ENCODE peak calls at places on chromosomes 6 and 20, in eight cellular contexts. One of them, this sample, is unnamed.

GRCh38 chr6:30156262-30156599 is 4.8 kb downstream of the TRIM10 start:
- DNase-seq in endodermal cell: no peak
- DNase-seq in testis: peak; percentile 40
- DNase-seq in transverse colon: peak; percentile 87
- DNase-seq in prostate gland: no peak
- DNase-seq in cardiac muscle cell: peak; percentile 74
- DNase-seq in CD8-positive, alpha-beta T cell: no peak
- DNase-seq in OCI-LY7: no peak
- DNase-seq in this sample: no peak

GRCh38 chr20:43198607-43199006 is 8.9 kb upstream of the PTPRT start:
- DNase-seq in endodermal cell: peak; percentile 65
- DNase-seq in testis: no peak
- DNase-seq in transverse colon: no peak
- DNase-seq in prostate gland: no peak
- DNase-seq in cardiac muscle cell: no peak
- DNase-seq in CD8-positive, alpha-beta T cell: no peak
- DNase-seq in OCI-LY7: no peak
- DNase-seq in this sample: no peak

GRCh38 chr6:135311446-135312200 is 130.5 kb downstream of the MYB start:
- DNase-seq in endodermal cell: no peak
- DNase-seq in testis: no peak
- DNase-seq in transverse colon: no peak
- DNase-seq in prostate gland: no peak
- DNase-seq in cardiac muscle cell: no peak
- DNase-seq in CD8-positive, alpha-beta T cell: no peak
- DNase-seq in OCI-LY7: peak; percentile 62
- DNase-seq in this sample: no peak

GRCh38 chr20:47353697-47354387 is 2.7 kb downstream of the ZMYND8 start:
- DNase-seq in endodermal cell: no peak
- DNase-seq in testis: no peak
- DNase-seq in transverse colon: no peak
- DNase-seq in prostate gland: no peak
- DNase-seq in cardiac muscle cell: peak; percentile 88
- DNase-seq in CD8-positive, alpha-beta T cell: no peak
- DNase-seq in OCI-LY7: no peak
- DNase-seq in this sample: no peak

GRCh38 chr6:157607317-157608109 is 215.5 kb upstream of the SNX9 start:
- DNase-seq in endodermal cell: peak; percentile 73
- DNase-seq in testis: no peak
- DNase-seq in transverse colon: no peak
- DNase-seq in prostate gland: no peak
- DNase-seq in cardiac muscle cell: peak; percentile 18
- DNase-seq in CD8-positive, alpha-beta T cell: no peak
- DNase-seq in OCI-LY7: peak; percentile 79
- DNase-seq in this sample: no peak

GRCh38 chr6:71419217-71419953 is 130.8 kb downstream of the OGFRL1 start:
- DNase-seq in endodermal cell: peak; percentile 56
- DNase-seq in testis: peak; percentile 43
- DNase-seq in transverse colon: no peak
- DNase-seq in prostate gland: no peak
- DNase-seq in cardiac muscle cell: no peak
- DNase-seq in CD8-positive, alpha-beta T cell: no peak
- DNase-seq in OCI-LY7: no peak
- DNase-seq in this sample: no peak

GRCh38 chr20:6162239-6162638 is 39.4 kb upstream of the FERMT1 start:
- DNase-seq in endodermal cell: no peak
- DNase-seq in testis: no peak
- DNase-seq in transverse colon: no peak
- DNase-seq in prostate gland: no peak
- DNase-seq in cardiac muscle cell: peak; percentile 86
- DNase-seq in CD8-positive, alpha-beta T cell: no peak
- DNase-seq in OCI-LY7: no peak
- DNase-seq in this sample: peak; percentile 80

GRCh38 chr6:148981515-148981914 is 234.7 kb downstream of the UST start:
- DNase-seq in endodermal cell: no peak
- DNase-seq in testis: no peak
- DNase-seq in transverse colon: no peak
- DNase-seq in prostate gland: no peak
- DNase-seq in cardiac muscle cell: no peak
- DNase-seq in CD8-positive, alpha-beta T cell: no peak
- DNase-seq in OCI-LY7: no peak
- DNase-seq in this sample: no peak

GRCh38 chr6:131807321-131807643 is 538 bp upstream of the ENPP1 start:
- DNase-seq in endodermal cell: no peak
- DNase-seq in testis: no peak
- DNase-seq in transverse colon: no peak
- DNase-seq in prostate gland: no peak
- DNase-seq in cardiac muscle cell: no peak
- DNase-seq in CD8-positive, alpha-beta T cell: no peak
- DNase-seq in OCI-LY7: no peak
- DNase-seq in this sample: no peak
- H3K4me3 ChIP-seq in endodermal cell: peak overlapping the region; percentile 85
- H3K4me3 ChIP-seq in testis: peak overlapping the region; percentile 67
- H3K4me3 ChIP-seq in transverse colon: peak overlapping the region; percentile 68
- H3K4me3 ChIP-seq in prostate gland: peak overlapping the region; percentile 58
- H3K4me3 ChIP-seq in cardiac muscle cell: peak overlapping the region; percentile 44
- H3K4me3 ChIP-seq in CD8-positive, alpha-beta T cell: peak overlapping the region; percentile 58
- H3K4me3 ChIP-seq in OCI-LY7: peak overlapping the region; percentile 48
- H3K4me3 ChIP-seq in this sample: peak overlapping the region; percentile 94

DNA sequence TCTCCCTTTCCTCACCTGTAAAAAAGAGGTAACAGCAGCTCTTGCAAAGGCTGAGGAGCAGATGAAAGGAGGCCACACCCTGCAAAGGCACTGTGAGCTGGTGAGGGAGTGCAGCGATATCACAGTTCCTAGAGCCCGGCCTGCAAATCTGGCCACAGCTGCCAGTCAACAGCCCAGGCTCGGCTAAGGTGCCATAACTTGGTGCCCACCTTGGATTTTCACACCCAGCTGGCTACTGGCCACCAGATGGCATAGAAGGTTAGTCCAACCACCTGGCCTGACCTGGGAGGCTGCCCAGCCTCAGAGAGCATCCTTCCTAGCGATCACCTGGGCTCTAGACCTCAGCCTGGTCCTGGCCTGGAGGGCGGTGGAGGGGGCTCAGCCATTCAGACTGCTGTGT is 46.8 kb downstream of the KCNB1 start:
- DNase-seq in endodermal cell: peak; percentile 64
- DNase-seq in testis: no peak
- DNase-seq in transverse colon: no peak
- DNase-seq in prostate gland: no peak
- DNase-seq in cardiac muscle cell: no peak
- DNase-seq in CD8-positive, alpha-beta T cell: no peak
- DNase-seq in OCI-LY7: no peak
- DNase-seq in this sample: no peak
- TF ChIP-seq CTCF in endodermal cell: peak; percentile 50
- TF ChIP-seq CTCF in testis: no peak
- TF ChIP-seq CTCF in transverse colon: no peak
- TF ChIP-seq CTCF in prostate gland: no peak
- TF ChIP-seq CTCF in cardiac muscle cell: no peak
- TF ChIP-seq CTCF in CD8-positive, alpha-beta T cell: no peak
- TF ChIP-seq CTCF in OCI-LY7: no peak
- TF ChIP-seq CTCF in this sample: no peak

GRCh38 chr6:131756039-131756438 is 45.2 kb upstream of the CTAGE9 start:
- DNase-seq in endodermal cell: no peak
- DNase-seq in testis: no peak
- DNase-seq in transverse colon: no peak
- DNase-seq in prostate gland: no peak
- DNase-seq in cardiac muscle cell: no peak
- DNase-seq in CD8-positive, alpha-beta T cell: no peak
- DNase-seq in OCI-LY7: no peak
- DNase-seq in this sample: no peak

GRCh38 chr6:131754088-131754487 is 43.3 kb upstream of the CTAGE9 start:
- DNase-seq in endodermal cell: no peak
- DNase-seq in testis: no peak
- DNase-seq in transverse colon: no peak
- DNase-seq in prostate gland: no peak
- DNase-seq in cardiac muscle cell: no peak
- DNase-seq in CD8-positive, alpha-beta T cell: no peak
- DNase-seq in OCI-LY7: no peak
- DNase-seq in this sample: no peak

GRCh38 chr6:131754715-131755567 is 44.1 kb upstream of the CTAGE9 start:
- DNase-seq in endodermal cell: no peak
- DNase-seq in testis: no peak
- DNase-seq in transverse colon: no peak
- DNase-seq in prostate gland: no peak
- DNase-seq in cardiac muscle cell: no peak
- DNase-seq in CD8-positive, alpha-beta T cell: no peak
- DNase-seq in OCI-LY7: no peak
- DNase-seq in this sample: no peak

GRCh38 chr6:131758920-131759319 is 48.1 kb upstream of the CTAGE9 start:
- DNase-seq in endodermal cell: no peak
- DNase-seq in testis: no peak
- DNase-seq in transverse colon: no peak
- DNase-seq in prostate gland: no peak
- DNase-seq in cardiac muscle cell: no peak
- DNase-seq in CD8-positive, alpha-beta T cell: no peak
- DNase-seq in OCI-LY7: no peak
- DNase-seq in this sample: no peak

DNA sequence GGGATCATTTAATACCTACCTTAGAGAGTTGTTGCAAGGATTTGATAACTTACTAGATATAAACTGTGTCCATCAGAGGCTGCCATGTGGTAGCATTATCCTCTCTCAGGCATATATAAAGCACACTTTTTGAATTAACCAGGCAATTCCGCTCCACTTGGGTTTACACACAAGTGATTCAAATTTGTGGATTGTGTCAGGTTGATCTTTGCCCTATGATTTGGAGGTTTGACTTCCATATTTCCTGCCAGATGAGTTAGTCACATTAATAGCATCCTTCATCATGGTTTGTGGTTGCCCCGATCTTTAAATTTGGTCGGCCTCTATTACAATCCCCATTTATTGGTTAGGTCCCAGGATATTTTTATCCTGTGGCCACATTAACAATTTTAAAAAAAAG is 44.8 kb upstream of the CTAGE9 start:
- DNase-seq in endodermal cell: no peak
- DNase-seq in testis: no peak
- DNase-seq in transverse colon: no peak
- DNase-seq in prostate gland: no peak
- DNase-seq in cardiac muscle cell: peak; percentile 18
- DNase-seq in CD8-positive, alpha-beta T cell: no peak
- DNase-seq in OCI-LY7: no peak
- DNase-seq in this sample: no peak
- H3K27ac ChIP-seq in endodermal cell: no peak overlapping the region
- H3K27ac ChIP-seq in testis: no peak overlapping the region
- H3K27ac ChIP-seq in transverse colon: no peak overlapping the region
- H3K27ac ChIP-seq in prostate gland: no peak overlapping the region
- H3K27ac ChIP-seq in cardiac muscle cell: no peak overlapping the region
- H3K27ac ChIP-seq in CD8-positive, alpha-beta T cell: no peak overlapping the region
- H3K27ac ChIP-seq in OCI-LY7: no peak overlapping the region
- H3K27ac ChIP-seq in this sample: no peak overlapping the region

GRCh38 chr6:123518441-123519190 is 118.1 kb downstream of the TRDN start:
- DNase-seq in endodermal cell: no peak
- DNase-seq in testis: no peak
- DNase-seq in transverse colon: no peak
- DNase-seq in prostate gland: no peak
- DNase-seq in cardiac muscle cell: no peak
- DNase-seq in CD8-positive, alpha-beta T cell: no peak
- DNase-seq in OCI-LY7: no peak
- DNase-seq in this sample: no peak
- H3K4me3 ChIP-seq in endodermal cell: no peak overlapping the region
- H3K4me3 ChIP-seq in testis: no peak overlapping the region
- H3K4me3 ChIP-seq in transverse colon: no peak overlapping the region
- H3K4me3 ChIP-seq in prostate gland: no peak overlapping the region
- H3K4me3 ChIP-seq in cardiac muscle cell: no peak overlapping the region
- H3K4me3 ChIP-seq in CD8-positive, alpha-beta T cell: no peak overlapping the region
- H3K4me3 ChIP-seq in OCI-LY7: no peak overlapping the region
- H3K4me3 ChIP-seq in this sample: peak overlapping the region; percentile 15

GRCh38 chr6:117157448-117157847 is 107.9 kb upstream of the VGLL2 start:
- DNase-seq in endodermal cell: no peak
- DNase-seq in testis: no peak
- DNase-seq in transverse colon: no peak
- DNase-seq in prostate gland: no peak
- DNase-seq in cardiac muscle cell: no peak
- DNase-seq in CD8-positive, alpha-beta T cell: no peak
- DNase-seq in OCI-LY7: no peak
- DNase-seq in this sample: no peak
- TF ChIP-seq CTCF in endodermal cell: no peak
- TF ChIP-seq CTCF in testis: no peak
- TF ChIP-seq CTCF in transverse colon: no peak
- TF ChIP-seq CTCF in prostate gland: no peak
- TF ChIP-seq CTCF in cardiac muscle cell: no peak
- TF ChIP-seq CTCF in CD8-positive, alpha-beta T cell: no peak
- TF ChIP-seq CTCF in OCI-LY7: no peak
- TF ChIP-seq CTCF in this sample: no peak

DNA sequence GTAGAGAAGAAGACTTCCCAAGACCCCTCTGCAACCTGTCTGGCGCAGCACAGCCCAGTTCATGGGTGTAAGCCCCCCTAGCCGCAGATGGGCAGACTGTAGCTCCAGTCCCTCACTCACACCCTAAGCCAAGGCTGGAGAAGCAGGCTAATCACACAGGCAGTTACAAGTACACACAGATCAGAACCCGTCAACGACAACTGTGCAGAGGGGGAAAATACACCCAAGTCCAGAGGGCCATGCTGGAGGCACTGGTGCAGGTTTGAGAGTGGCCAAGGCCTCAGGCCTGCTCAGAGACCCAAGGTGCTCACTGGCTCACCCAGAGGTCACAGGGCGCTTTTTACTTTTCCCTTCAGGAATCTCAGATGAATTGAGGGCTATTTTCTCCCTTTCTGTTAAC is 106.1 kb downstream of the NOL4L start:
- DNase-seq in endodermal cell: peak; percentile 38
- DNase-seq in testis: no peak
- DNase-seq in transverse colon: no peak
- DNase-seq in prostate gland: no peak
- DNase-seq in cardiac muscle cell: no peak
- DNase-seq in CD8-positive, alpha-beta T cell: no peak
- DNase-seq in OCI-LY7: no peak
- DNase-seq in this sample: no peak
- H3K27ac ChIP-seq in endodermal cell: no peak overlapping the region
- H3K27ac ChIP-seq in testis: no peak overlapping the region
- H3K27ac ChIP-seq in transverse colon: peak overlapping the region; percentile 96
- H3K27ac ChIP-seq in prostate gland: no peak overlapping the region
- H3K27ac ChIP-seq in cardiac muscle cell: peak overlapping the region; percentile 35
- H3K27ac ChIP-seq in CD8-positive, alpha-beta T cell: no peak overlapping the region
- H3K27ac ChIP-seq in OCI-LY7: no peak overlapping the region
- H3K27ac ChIP-seq in this sample: no peak overlapping the region

GRCh38 chr6:41426438-41426851 is 91.0 kb downstream of the NCR2 start:
- DNase-seq in endodermal cell: peak; percentile 80
- DNase-seq in testis: no peak
- DNase-seq in transverse colon: no peak
- DNase-seq in prostate gland: no peak
- DNase-seq in cardiac muscle cell: peak; percentile 20
- DNase-seq in CD8-positive, alpha-beta T cell: no peak
- DNase-seq in OCI-LY7: peak; percentile 18
- DNase-seq in this sample: no peak
- H3K4me3 ChIP-seq in endodermal cell: peak overlapping the region; percentile 69
- H3K4me3 ChIP-seq in testis: no peak overlapping the region
- H3K4me3 ChIP-seq in transverse colon: no peak overlapping the region
- H3K4me3 ChIP-seq in prostate gland: no peak overlapping the region
- H3K4me3 ChIP-seq in cardiac muscle cell: no peak overlapping the region
- H3K4me3 ChIP-seq in CD8-positive, alpha-beta T cell: no peak overlapping the region
- H3K4me3 ChIP-seq in OCI-LY7: no peak overlapping the region
- H3K4me3 ChIP-seq in this sample: no peak overlapping the region

This sample was measured in coronary artery.